ENCODE peak calls at places on chromosomes 5 and 9, in five cellular contexts. W, E, T, P and H are unnamed samples.

GRCh38 chr5:172496671-172497371 is 42.5 kb upstream of the SH3PXD2B start:
- DNase-seq in W (peak; percentile 69), E (no peak), T (no peak), P (no peak), H (no peak)

GRCh38 chr9:135533093-135533492 is 11.9 kb downstream of the LCN1 start:
- DNase-seq in W (no peak), E (no peak), T (no peak), P (no peak), H (no peak)

GRCh38 chr9:98993570-98993945 is 49.9 kb downstream of the COL15A1 start:
- DNase-seq in W (peak; percentile 82), E (no peak), T (no peak), P (no peak), H (no peak)

GRCh38 chr5:143476601-143477211 is 73.2 kb upstream of the NR3C1 start:
- DNase-seq in W (no peak), E (no peak), T (no peak), P (no peak), H (no peak)

GRCh38 chr5:50623666-50624065 is 42.8 kb upstream of the PARP8 start:
- DNase-seq in W (peak; percentile 4), E (no peak), T (no peak), P (no peak), H (no peak)

GRCh38 chr5:26662806-26663360 is 375.5 kb downstream of the CDH9 start:
- DNase-seq in W (no peak), E (no peak), T (no peak), P (no peak), H (no peak)

GRCh38 chr9:81594415-81594814 is 94.9 kb downstream of the TLE1 start:
- DNase-seq in W (no peak), E (no peak), T (no peak), P (no peak), H (no peak)

GRCh38 chr5:45098483-45098882 is 289.7 kb downstream of the MRPS30 start:
- DNase-seq in W (no peak), E (no peak), T (no peak), P (no peak), H (no peak)

GRCh38 chr9:89639367-89639795 is 34.6 kb downstream of the GADD45G start:
- DNase-seq in W (no peak), E (no peak), T (no peak), P (no peak), H (no peak)

GRCh38 chr5:90645024-90645610 is 86.5 kb downstream of the ADGRV1 start:
- DNase-seq in W (peak; percentile 34), E (peak; percentile 82), T (no peak), P (no peak), H (no peak)

GRCh38 chr5:174327317-174327864 is 281.9 kb downstream of the NSG2 start:
- DNase-seq in W (peak; percentile 92), E (peak; percentile 82), T (peak; percentile 73), P (peak; percentile 75), H (no peak)

GRCh38 chr9:5269249-5269715 is 35.2 kb downstream of the RLN2 start:
- DNase-seq in W (peak; percentile 88), E (no peak), T (no peak), P (no peak), H (no peak)

GRCh38 chr5:102561894-102562760 is 63.3 kb upstream of the SLCO6A1 start:
- DNase-seq in W (peak; percentile 10), E (peak; percentile 10), T (peak; percentile 12), P (peak; percentile 27), H (no peak)

GRCh38 chr5:122259995-122260394 is 52.0 kb upstream of the SNCAIP start:
- DNase-seq in W (peak; percentile 87), E (no peak), T (no peak), P (no peak), H (no peak)

GRCh38 chr9:84828101-84828500 is 158.6 kb downstream of the NTRK2 start:
- DNase-seq in W (no peak), E (no peak), T (no peak), P (no peak), H (no peak)

GRCh38 chr5:665541-665955 is 27.6 kb downstream of the TPPP start:
- DNase-seq in W (no peak), E (peak; percentile 88), T (no peak), P (no peak), H (no peak)

GRCh38 chr5:32828492-32828891 is 117.4 kb downstream of the NPR3 start:
- DNase-seq in W (no peak), E (no peak), T (no peak), P (no peak), H (no peak)

GRCh38 chr5:33460210-33460609 is 19.4 kb downstream of the TARS1 start:
- DNase-seq in W (no peak), E (peak; percentile 54), T (no peak), P (no peak), H (no peak)

GRCh38 chr9:3018691-3019230 is 174.9 kb upstream of the PUM3 start:
- DNase-seq in W (no peak), E (no peak), T (no peak), P (no peak), H (no peak)

GRCh38 chr9:131668439-131669233 is 71.2 kb downstream of the RAPGEF1 start:
- DNase-seq in W (peak; percentile 86), E (peak; percentile 31), T (no peak), P (no peak), H (peak; percentile 46)

GRCh38 chr5:90477816-90478215 is 3.2 kb downstream of the POLR3G start:
- DNase-seq in W (no peak), E (no peak), T (no peak), P (no peak), H (no peak)

GRCh38 chr5:147534172-147534951 is 24.5 kb upstream of the DPYSL3 start:
- DNase-seq in W (peak; percentile 53), E (no peak), T (no peak), P (no peak), H (no peak)

GRCh38 chr9:34654317-34655083 is 2.5 kb downstream of the IL11RA start:
- DNase-seq in W (no peak), E (no peak), T (no peak), P (no peak), H (no peak)

GRCh38 chr9:112327718-112328450 is 5.5 kb downstream of the PTBP3 start:
- DNase-seq in W (no peak), E (no peak), T (no peak), P (no peak), H (no peak)

GRCh38 chr5:123543438-123543837 is 31.5 kb downstream of the CSNK1G3 start:
- DNase-seq in W (no peak), E (no peak), T (no peak), P (no peak), H (no peak)

GRCh38 chr9:35951736-35952135 is 6.2 kb downstream of the OR2S2 start:
- DNase-seq in W (peak; percentile 55), E (no peak), T (no peak), P (no peak), H (no peak)